ENCODE peak calls at places on chromosomes 16 and 17, in nine cellular contexts. M, X, D, G, P, Z, W, E and A are unnamed samples.

GRCh38 chr17:67628580-67629013 is 89.1 kb upstream of the NOL11 start:
- DNase-seq in M (no peak), X (peak), W (peak), G (no peak), P (no peak), Z (no peak), D (no peak), E (no peak), A (no peak)

GRCh38 chr17:49031965-49032928 is 35.1 kb downstream of the IGF2BP1 start:
- DNase-seq in X (peak), W (peak), Z (peak), E (no peak), P (no peak), M (peak), D (peak), G (peak), A (no peak)

GRCh38 chr17:13047016-13047415 is 29.2 kb upstream of the ELAC2 start:
- DNase-seq in W (no peak), X (no peak), G (no peak), M (no peak), P (no peak), D (no peak), E (no peak), Z (no peak), A (no peak)

GRCh38 chr17:62898239-62898864 is 67.7 kb upstream of the TANC2 start:
- DNase-seq in Z (no peak), D (no peak), G (no peak), P (no peak), M (no peak), E (no peak), X (no peak), W (peak), A (no peak)

GRCh38 chr16:88650749-88651275 is at the start of gene CYBA:
- DNase-seq in X (peak), D (no peak), P (no peak), Z (peak), E (peak), G (peak), M (peak), W (peak), A (no peak)

GRCh38 chr16:79601978-79602609 is 1.6 kb upstream of the MAF start:
- DNase-seq in W (peak), E (peak), P (peak), M (peak), D (peak), G (peak), X (peak), Z (peak), A (peak)

GRCh38 chr17:57889892-57890856 is 40.3 kb upstream of the MRPS23 start:
- DNase-seq in D (no peak), X (peak), Z (no peak), W (peak), G (no peak), P (peak), M (no peak), E (peak), A (peak)

GRCh38 chr17:57880086-57880456 is 30.2 kb upstream of the MRPS23 start:
- DNase-seq in E (no peak), Z (no peak), G (no peak), W (no peak), M (no peak), P (no peak), D (no peak), X (no peak), A (no peak)

GRCh38 chr16:17173134-17173729 is 297.5 kb downstream of the XYLT1 start:
- DNase-seq in D (peak), X (no peak), W (no peak), Z (peak), M (no peak), G (no peak), P (no peak), E (no peak), A (peak)

GRCh38 chr17:43529977-43530302 is 16.2 kb downstream of the ETV4 start:
- DNase-seq in D (no peak), E (no peak), W (no peak), P (no peak), X (no peak), Z (no peak), G (no peak), M (no peak), A (no peak)

GRCh38 chr16:85994492-85995433 is 95.8 kb downstream of the IRF8 start:
- DNase-seq in D (no peak), E (no peak), M (no peak), P (no peak), W (no peak), Z (no peak), G (no peak), X (no peak), A (no peak)

GRCh38 chr17:1156864-1157263 is 22.9 kb downstream of the ABR start:
- DNase-seq in M (no peak), W (no peak), P (no peak), D (no peak), Z (no peak), G (no peak), E (no peak), X (no peak), A (no peak)

GRCh38 chr17:82810644-82811430 is 29.0 kb downstream of the ZNF750 start:
- DNase-seq in Z (no peak), E (peak), W (no peak), G (no peak), X (no peak), P (no peak), M (no peak), D (no peak), A (no peak)

GRCh38 chr16:81198635-81199034 is 39.9 kb upstream of the BCO1 start:
- DNase-seq in W (peak), X (peak), Z (no peak), G (no peak), M (no peak), E (no peak), D (no peak), P (no peak), A (no peak)

GRCh38 chr16:63890072-63890471 is 1231.8 kb downstream of the CDH11 start:
- DNase-seq in E (no peak), X (no peak), D (no peak), M (no peak), Z (no peak), W (peak), P (no peak), G (no peak), A (no peak)

GRCh38 chr17:17108681-17109049 is 66.4 kb downstream of the MPRIP start:
- DNase-seq in W (no peak), D (no peak), G (no peak), P (no peak), E (peak), X (peak), M (no peak), Z (no peak), A (no peak)

GRCh38 chr16:19095699-19096098 is 18.1 kb upstream of the ITPRIPL2 start:
- DNase-seq in M (no peak), D (no peak), Z (no peak), E (no peak), G (no peak), W (no peak), X (peak), P (no peak), A (no peak)

GRCh38 chr17:45333702-45334092 is 16.9 kb upstream of the MAP3K14 start:
- DNase-seq in P (no peak), X (no peak), D (no peak), Z (no peak), E (no peak), G (no peak), M (no peak), W (no peak), A (no peak)

GRCh38 chr17:7797976-7798375 is 36.0 kb upstream of the KDM6B start:
- DNase-seq in M (no peak), W (no peak), D (no peak), E (no peak), X (no peak), G (no peak), P (no peak), Z (no peak), A (no peak)

GRCh38 chr16:77376358-77376757 is 58.5 kb downstream of the ADAMTS18 start:
- DNase-seq in P (no peak), M (no peak), G (no peak), E (no peak), D (no peak), W (no peak), Z (no peak), X (peak), A (no peak)

GRCh38 chr17:56707312-56708219 is 114.1 kb downstream of the NOG start:
- DNase-seq in E (no peak), G (no peak), Z (no peak), X (no peak), P (no peak), W (peak), M (no peak), D (no peak), A (no peak)

GRCh38 chr17:72349508-72350472 is 229.0 kb downstream of the SOX9 start:
- DNase-seq in W (no peak), X (no peak), E (no peak), M (no peak), D (no peak), G (no peak), Z (no peak), P (no peak), A (no peak)

GRCh38 chr17:72351884-72352346 is 231.1 kb downstream of the SOX9 start:
- DNase-seq in W (no peak), M (no peak), D (no peak), G (no peak), X (no peak), Z (no peak), P (no peak), E (no peak), A (no peak)

GRCh38 chr17:72357764-72358365 is 237.0 kb downstream of the SOX9 start:
- DNase-seq in Z (no peak), D (no peak), M (no peak), E (no peak), P (no peak), W (no peak), X (no peak), G (no peak), A (no peak)

GRCh38 chr17:72351365-72351764 is 230.5 kb downstream of the SOX9 start:
- DNase-seq in X (no peak), M (no peak), E (no peak), P (no peak), W (no peak), D (no peak), G (no peak), Z (no peak), A (no peak)

DNA sequence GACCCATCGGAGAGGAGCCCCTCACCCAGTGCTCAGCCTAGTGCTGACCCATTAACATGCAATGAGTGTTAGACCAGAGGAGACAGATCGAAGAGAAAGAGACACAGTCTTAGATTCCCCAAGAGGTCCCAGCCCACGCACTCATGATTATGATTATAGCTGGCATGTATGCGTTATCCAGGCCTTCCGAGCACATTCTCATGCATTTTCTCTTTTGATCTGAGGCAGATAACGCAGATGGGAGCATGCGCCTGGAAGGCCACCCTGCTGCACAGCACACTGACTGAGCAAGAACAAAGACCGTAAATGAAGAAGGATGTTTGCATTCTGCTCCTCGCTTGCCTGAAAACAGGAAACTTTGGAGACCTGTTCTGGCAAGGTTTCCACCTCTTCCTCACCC is 232.7 kb downstream of the SOX9 start:
- DNase-seq in G (no peak), M (no peak), E (no peak), W (no peak), X (no peak), D (no peak), P (no peak), Z (no peak), A (no peak)
- H3K27ac ChIP-seq in G (no peak), M (no peak), E (no peak), W (no peak), X (no peak), D (no peak), P (no peak), Z (no peak), A (peak)

DNA sequence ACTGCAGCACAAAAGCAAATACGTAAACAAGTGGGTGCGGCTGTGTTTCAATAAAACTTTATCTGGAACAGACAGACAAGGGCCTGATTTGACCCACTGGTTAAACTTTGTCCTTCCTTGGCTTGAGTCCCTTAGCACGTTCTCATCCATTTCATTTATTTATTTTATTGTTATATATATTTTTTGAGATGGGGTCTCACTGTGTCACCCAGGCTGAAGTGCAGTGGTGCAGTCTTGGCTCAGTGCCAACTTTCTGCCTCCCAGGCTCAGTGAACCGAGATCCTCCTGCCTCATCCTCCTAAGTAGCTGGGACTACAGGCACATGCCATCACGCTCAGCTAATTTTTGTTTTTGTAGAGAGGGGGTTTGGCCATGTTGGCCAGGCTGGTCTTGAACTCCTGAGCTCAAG is 64.3 kb downstream of the MYH11 start:
- DNase-seq in E (no peak), P (no peak), M (no peak), G (no peak), Z (no peak), X (no peak), D (no peak), W (no peak), A (no peak)
- H3K27ac ChIP-seq in E (no peak), P (peak), M (no peak), G (no peak), Z (no peak), X (no peak), D (no peak), W (no peak), A (no peak)

GRCh38 chr16:70476272-70477020 is 22.1 kb downstream of the FCSK start:
- DNase-seq in G (no peak), M (peak), D (peak), Z (no peak), E (no peak), W (peak), P (no peak), X (no peak), A (no peak)
- H3K27ac ChIP-seq in G (no peak), M (peak), D (peak), Z (no peak), E (peak), W (peak), P (peak), X (no peak), A (no peak)

DNA sequence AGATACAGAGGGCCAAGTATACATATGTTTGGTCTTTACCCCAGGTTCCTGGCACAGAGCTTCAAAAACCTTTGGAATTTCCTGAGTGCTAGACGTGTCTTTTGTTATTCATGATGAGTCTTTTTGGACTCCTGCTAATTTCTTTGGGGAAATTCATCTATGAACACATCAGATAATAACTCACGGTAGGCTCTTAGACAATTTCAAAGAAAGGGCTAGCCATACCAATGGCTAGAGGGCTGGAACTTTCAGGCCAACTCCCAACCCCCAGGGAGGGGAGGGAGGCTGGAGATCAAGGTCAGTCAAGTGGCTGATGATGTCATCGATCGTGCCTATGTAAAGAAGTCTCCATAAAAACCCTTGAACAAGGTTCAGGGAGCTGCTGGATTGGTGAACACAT is 101.9 kb downstream of the STX8 start:
- DNase-seq in Z (no peak), E (no peak), M (no peak), P (no peak), X (peak), G (no peak), D (no peak), W (peak), A (no peak)
- H3K27ac ChIP-seq in Z (no peak), E (no peak), M (no peak), P (no peak), X (no peak), G (no peak), D (no peak), W (peak), A (no peak)

GRCh38 chr17:77182205-77182604 is 41.4 kb downstream of the SEC14L1 start:
- DNase-seq in G (no peak), M (no peak), W (no peak), P (no peak), E (no peak), Z (no peak), X (no peak), D (no peak), A (no peak)

GRCh38 chr17:77178586-77178985 is 37.8 kb downstream of the SEC14L1 start:
- DNase-seq in W (no peak), M (no peak), D (no peak), P (no peak), Z (no peak), G (no peak), E (no peak), X (no peak), A (peak)

GRCh38 chr17:77182773-77183172 is 42.0 kb downstream of the SEC14L1 start:
- DNase-seq in D (no peak), Z (no peak), E (no peak), M (no peak), G (no peak), W (no peak), X (no peak), P (no peak), A (no peak)

GRCh38 chr17:77178050-77178449 is 37.3 kb downstream of the SEC14L1 start:
- DNase-seq in E (no peak), W (no peak), Z (no peak), D (no peak), G (no peak), M (no peak), P (no peak), X (no peak), A (no peak)

DNA sequence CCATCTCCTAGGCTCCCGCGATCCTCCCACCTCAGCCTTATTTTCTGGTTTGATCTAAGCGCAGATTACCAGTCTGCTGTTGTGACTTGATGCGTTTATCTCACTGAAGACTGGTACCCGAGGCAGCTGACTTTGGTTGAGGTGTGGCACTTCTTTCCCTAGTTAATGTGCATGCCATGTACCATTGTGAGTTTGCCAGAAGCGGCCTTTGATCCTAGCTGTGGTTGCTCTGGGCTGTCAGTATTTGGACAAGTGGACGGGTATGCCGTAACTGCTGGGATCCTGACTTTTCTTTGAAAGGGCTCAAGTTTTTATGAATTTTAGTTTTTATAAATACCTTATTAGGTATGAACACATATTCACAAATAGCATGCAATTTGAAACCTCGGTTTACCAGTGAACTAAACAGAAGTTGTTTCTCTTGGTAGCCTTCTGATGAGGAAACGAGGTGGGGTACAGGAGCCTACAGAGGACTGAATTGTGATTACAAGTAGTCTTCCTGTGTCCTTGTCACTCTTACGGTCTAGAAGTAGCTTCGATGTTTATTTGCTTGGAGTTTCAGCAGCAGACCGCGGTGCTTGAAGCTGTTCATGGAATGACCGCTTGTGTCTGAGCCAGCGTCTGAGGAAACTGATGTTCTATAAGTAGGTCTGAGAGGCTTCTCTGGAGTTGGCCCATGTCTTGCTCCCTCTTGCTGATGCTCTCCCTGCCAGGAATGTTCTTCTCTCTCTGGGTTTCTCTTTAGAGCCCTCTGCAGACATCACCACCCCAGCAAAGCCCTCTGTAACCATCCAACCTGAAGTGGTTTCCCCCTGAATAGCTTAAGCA is 39.9 kb downstream of the SEC14L1 start:
- DNase-seq in P (no peak), G (no peak), W (no peak), M (no peak), D (no peak), Z (no peak), E (peak), X (no peak), A (no peak)
- H3K27ac ChIP-seq in P (no peak), G (no peak), W (no peak), M (no peak), D (no peak), Z (no peak), E (peak), X (no peak), A (peak)

DNA sequence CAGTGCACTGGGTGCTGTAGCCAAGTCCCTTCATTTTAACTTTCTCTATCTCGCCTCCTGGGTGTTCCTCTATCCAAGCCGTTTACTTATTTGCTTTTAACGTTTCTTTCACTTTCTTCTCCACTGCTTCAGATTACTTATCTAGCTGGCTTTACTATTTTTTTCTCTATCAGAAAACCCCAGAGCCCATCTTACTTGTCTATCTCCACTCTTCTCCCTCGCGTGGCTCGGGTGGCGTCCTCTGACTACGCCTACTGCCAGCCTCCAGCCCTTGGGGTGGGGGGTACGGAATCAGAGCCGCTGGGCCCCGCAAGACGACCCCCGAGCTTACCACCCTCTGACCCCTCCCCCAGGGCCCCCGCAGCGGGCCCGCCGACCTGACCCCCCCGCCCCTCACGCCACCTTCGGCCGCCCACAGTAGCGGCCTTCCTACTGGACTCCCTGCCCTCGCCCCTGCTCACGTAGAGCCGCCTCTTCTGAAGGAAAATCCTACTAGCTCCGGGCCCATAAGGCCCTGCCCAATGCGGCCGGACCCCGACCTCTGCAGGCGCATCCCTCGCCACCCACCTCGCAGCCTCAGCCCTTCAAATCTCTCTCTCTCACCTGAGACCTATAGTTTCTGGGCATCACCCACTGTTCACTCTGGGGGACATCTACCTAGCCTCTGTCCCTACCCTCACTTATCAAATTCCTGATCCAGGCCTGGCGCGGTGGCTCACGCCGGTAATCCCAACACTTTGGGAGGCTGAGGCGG is 1.0 kb upstream of the SLC12A4 start:
- DNase-seq in P (no peak), W (peak), D (no peak), Z (no peak), E (no peak), M (no peak), X (no peak), G (peak), A (no peak)
- H3K27ac ChIP-seq in P (peak), W (no peak), D (no peak), Z (peak), E (peak), M (peak), X (peak), G (peak), A (no peak)